ENCODE peak calls at places on chromosomes 7 and 10, in four cellular contexts. T is WTC11, N is K562, B is GM12878. Q is an unnamed sample.

GRCh38 chr10:14547826-14548225 is 217.1 kb upstream of the FRMD4A start:
- DNase-seq in T (peak), N (peak), B (no peak), Q (no peak)

GRCh38 chr10:116287906-116288501 is 15.0 kb upstream of the GFRA1 start:
- DNase-seq in T (peak), N (no peak), B (no peak), Q (peak)

GRCh38 chr10:83410570-83410969 is 728.7 kb upstream of the GHITM start:
- DNase-seq in T (no peak), N (no peak), B (no peak), Q (no peak)

GRCh38 chr10:6202684-6203330 is at the start of gene PFKFB3:
- DNase-seq in T (peak), N (peak), B (peak), Q (peak)

GRCh38 chr10:86936661-86937501 is 20.5 kb downstream of the MMRN2 start:
- DNase-seq in T (peak), N (no peak), B (no peak), Q (no peak)

GRCh38 chr7:136894789-136895188 is 26.3 kb downstream of the CHRM2 start:
- DNase-seq in T (no peak), N (no peak), B (no peak), Q (no peak)

GRCh38 chr7:151076863-151077704 is 3.5 kb downstream of the FASTK start:
- DNase-seq in T (peak), N (peak), B (no peak), Q (no peak)

GRCh38 chr10:122056431-122057094 is 67.6 kb downstream of the TACC2 start:
- DNase-seq in T (no peak), N (no peak), B (no peak), Q (peak)

GRCh38 chr7:73827568-73828106 is 3.2 kb upstream of the CLDN4 start:
- DNase-seq in T (peak), N (no peak), B (no peak), Q (no peak)

GRCh38 chr7:140685407-140686087 is 11.0 kb upstream of the NDUFB2 start:
- DNase-seq in T (no peak), N (no peak), B (no peak), Q (no peak)

GRCh38 chr7:1673581-1674102 is 3.6 kb downstream of the ELFN1 start:
- DNase-seq in T (no peak), N (no peak), B (no peak), Q (no peak)

GRCh38 chr7:142883571-142884284 is 1.8 kb downstream of the TRPV6 start:
- DNase-seq in T (no peak), N (no peak), B (no peak), Q (no peak)

GRCh38 chr10:96683065-96683464 is 37.2 kb downstream of the PIK3AP1 start:
- DNase-seq in T (no peak), N (no peak), B (no peak), Q (no peak)

GRCh38 chr7:91644251-91644650 is 236.3 kb downstream of the MTERF1 start:
- DNase-seq in T (no peak), N (no peak), B (no peak), Q (no peak)

GRCh38 chr10:50991496-50992355 is 82.6 kb upstream of the PRKG1 start:
- DNase-seq in T (peak), N (no peak), B (no peak), Q (no peak)

GRCh38 chr10:109275970-109276369 is 647.3 kb downstream of the XPNPEP1 start:
- DNase-seq in T (no peak), N (no peak), B (no peak), Q (no peak)

GRCh38 chr7:126524967-126525366 is 727.8 kb downstream of the GRM8 start:
- DNase-seq in T (no peak), N (no peak), B (no peak), Q (no peak)

GRCh38 chr10:76177945-76178344 is 746.5 kb downstream of the LRMDA start:
- DNase-seq in T (no peak), N (no peak), B (no peak), Q (no peak)

GRCh38 chr10:98539578-98539977 is 92.8 kb upstream of the HPS1 start:
- DNase-seq in T (no peak), N (no peak), B (no peak), Q (no peak)

GRCh38 chr10:63208981-63209380 is 75.9 kb downstream of the NRBF2 start:
- DNase-seq in T (no peak), N (no peak), B (no peak), Q (no peak)

GRCh38 chr10:31644931-31645633 is 283.5 kb downstream of the ARHGAP12 start:
- DNase-seq in T (no peak), N (no peak), B (no peak), Q (no peak)

GRCh38 chr7:99860281-99861127 is 16.3 kb downstream of the OR2AE1 start:
- DNase-seq in T (no peak), N (no peak), B (no peak), Q (peak)

GRCh38 chr10:21315321-21316220 is 209.9 kb downstream of the SKIDA1 start:
- DNase-seq in T (peak), N (no peak), B (no peak), Q (peak)

GRCh38 chr7:112238852-112239610 is 32.5 kb downstream of the ZNF277 start:
- DNase-seq in T (no peak), N (no peak), B (no peak), Q (peak)

GRCh38 chr7:105796365-105796764 is 80.0 kb downstream of the ATXN7L1 start:
- DNase-seq in T (no peak), N (no peak), B (no peak), Q (no peak)

GRCh38 chr10:62590305-62590704 is 214.2 kb upstream of the ADO start:
- DNase-seq in T (no peak), N (no peak), B (no peak), Q (no peak)

GRCh38 chr10:628386-629045 is 61.0 kb downstream of the DIP2C start:
- DNase-seq in T (no peak), N (no peak), B (no peak), Q (no peak)

GRCh38 chr7:107232568-107233090 is 63.8 kb downstream of the HBP1 start:
- DNase-seq in T (no peak), N (no peak), B (no peak), Q (no peak)

GRCh38 chr7:84393776-84394175 is 199.2 kb upstream of the SEMA3A start:
- DNase-seq in T (no peak), N (no peak), B (no peak), Q (no peak)

GRCh38 chr10:11180228-11180627 is 162.6 kb downstream of the CELF2 start:
- DNase-seq in T (no peak), N (peak), B (no peak), Q (no peak)

GRCh38 chr7:22173884-22174573 is 182.9 kb downstream of the RAPGEF5 start:
- DNase-seq in T (no peak), N (peak), B (peak), Q (no peak)

GRCh38 chr7:128844777-128845311 is 14.6 kb downstream of the FLNC start:
- DNase-seq in T (no peak), N (no peak), B (no peak), Q (no peak)

GRCh38 chr10:558891-559766 is 130.3 kb downstream of the DIP2C start:
- DNase-seq in T (no peak), N (no peak), B (no peak), Q (no peak)

GRCh38 chr10:86438091-86438749 is 71.6 kb upstream of the GRID1 start:
- DNase-seq in T (no peak), N (no peak), B (no peak), Q (peak)

GRCh38 chr10:112565434-112566053 is 118.5 kb downstream of the VTI1A start:
- DNase-seq in T (peak), N (peak), B (no peak), Q (peak)

GRCh38 chr7:142717453-142717852 is 31.8 kb upstream of the PRSS1 start:
- DNase-seq in T (no peak), N (no peak), B (no peak), Q (no peak)

GRCh38 chr7:8305625-8306388 is 43.8 kb upstream of the ICA1 start:
- DNase-seq in T (no peak), N (no peak), B (no peak), Q (peak)

GRCh38 chr7:64618785-64619456 is 47.0 kb upstream of the ZNF107 start:
- DNase-seq in T (no peak), N (peak), B (no peak), Q (peak)

GRCh38 chr10:3126741-3127342 is 45.7 kb downstream of the PITRM1 start:
- DNase-seq in T (no peak), N (no peak), B (no peak), Q (no peak)

GRCh38 chr7:116800594-116800993 is 61.8 kb upstream of the CAPZA2 start:
- DNase-seq in T (no peak), N (no peak), B (no peak), Q (no peak)

GRCh38 chr7:116799912-116800311 is 62.5 kb upstream of the CAPZA2 start:
- DNase-seq in T (no peak), N (no peak), B (no peak), Q (no peak)

GRCh38 chr7:116802144-116802747 is 60.1 kb upstream of the CAPZA2 start:
- DNase-seq in T (no peak), N (no peak), B (no peak), Q (no peak)

GRCh38 chr7:116802784-116803183 is 59.6 kb upstream of the CAPZA2 start:
- DNase-seq in T (no peak), N (peak), B (no peak), Q (peak)

DNA sequence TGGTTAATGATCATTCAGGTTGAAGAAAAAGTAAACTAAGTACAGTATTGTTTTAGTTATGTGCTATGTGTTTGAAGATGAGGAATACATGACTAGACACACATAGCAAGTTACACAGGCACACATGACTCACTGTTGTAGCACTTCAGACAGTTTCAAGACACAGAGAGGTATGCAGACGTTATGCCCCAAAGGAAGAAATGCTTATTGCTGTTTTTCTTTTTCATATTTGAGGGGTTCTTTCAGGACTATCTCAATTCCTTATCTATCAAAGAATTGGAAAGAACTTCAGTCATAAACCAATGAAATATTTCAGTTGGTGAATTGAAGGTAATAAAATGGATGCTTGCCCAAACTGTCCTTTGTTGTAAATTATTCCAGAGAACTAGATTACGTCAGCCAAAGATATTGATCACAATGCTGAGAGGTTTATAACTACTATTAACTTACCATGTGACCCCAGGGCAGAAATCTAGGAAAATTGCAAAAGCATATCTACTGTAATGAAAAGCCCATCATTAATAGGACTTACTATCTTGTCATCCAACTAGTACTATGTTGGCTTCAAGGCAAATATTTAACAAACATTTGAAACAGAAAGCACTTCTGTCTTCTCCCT is 61.2 kb upstream of the CAPZA2 start:
- DNase-seq in T (no peak), N (no peak), B (no peak), Q (peak)
- TF ChIP-seq CBFB in T (no peak), N (no peak), B (no peak), Q (no peak)

DNA sequence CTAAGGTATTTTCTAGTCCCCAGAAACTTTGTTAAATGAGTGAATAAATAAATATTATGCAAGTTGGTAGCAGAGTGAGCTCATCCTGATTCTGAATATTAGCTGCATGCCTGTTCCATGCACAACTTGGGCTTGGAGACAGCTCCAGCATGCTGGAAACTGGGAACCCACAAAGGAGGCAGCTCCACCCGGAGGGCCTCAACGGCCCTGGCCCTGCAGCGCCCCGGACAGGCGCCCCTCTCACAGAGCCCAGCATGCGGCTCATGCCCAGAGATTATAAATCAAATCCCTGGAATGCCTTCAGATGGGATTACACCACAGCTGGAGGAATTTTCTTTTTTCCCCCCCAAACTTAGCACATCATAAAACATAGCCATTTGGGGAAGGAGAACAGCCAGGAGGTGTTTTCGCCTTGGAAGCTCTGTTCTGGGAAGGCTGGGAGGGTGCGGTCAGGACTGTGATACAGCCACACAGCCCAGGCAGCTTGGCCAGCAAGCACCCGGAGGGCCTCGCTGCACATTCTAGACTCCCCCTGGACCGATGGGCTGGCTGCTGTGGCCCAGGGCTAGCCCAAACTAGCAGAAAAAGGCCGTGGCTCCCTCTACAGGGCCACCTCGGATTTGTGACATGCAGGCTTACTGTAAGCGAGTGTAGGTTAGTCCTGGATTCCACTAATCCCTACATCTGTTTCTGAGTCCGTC is 102.4 kb downstream of the PTPN20 start:
- DNase-seq in T (peak), N (no peak), B (no peak), Q (no peak)
- TF ChIP-seq CBFB in T (no peak), N (no peak), B (no peak), Q (no peak)

DNA sequence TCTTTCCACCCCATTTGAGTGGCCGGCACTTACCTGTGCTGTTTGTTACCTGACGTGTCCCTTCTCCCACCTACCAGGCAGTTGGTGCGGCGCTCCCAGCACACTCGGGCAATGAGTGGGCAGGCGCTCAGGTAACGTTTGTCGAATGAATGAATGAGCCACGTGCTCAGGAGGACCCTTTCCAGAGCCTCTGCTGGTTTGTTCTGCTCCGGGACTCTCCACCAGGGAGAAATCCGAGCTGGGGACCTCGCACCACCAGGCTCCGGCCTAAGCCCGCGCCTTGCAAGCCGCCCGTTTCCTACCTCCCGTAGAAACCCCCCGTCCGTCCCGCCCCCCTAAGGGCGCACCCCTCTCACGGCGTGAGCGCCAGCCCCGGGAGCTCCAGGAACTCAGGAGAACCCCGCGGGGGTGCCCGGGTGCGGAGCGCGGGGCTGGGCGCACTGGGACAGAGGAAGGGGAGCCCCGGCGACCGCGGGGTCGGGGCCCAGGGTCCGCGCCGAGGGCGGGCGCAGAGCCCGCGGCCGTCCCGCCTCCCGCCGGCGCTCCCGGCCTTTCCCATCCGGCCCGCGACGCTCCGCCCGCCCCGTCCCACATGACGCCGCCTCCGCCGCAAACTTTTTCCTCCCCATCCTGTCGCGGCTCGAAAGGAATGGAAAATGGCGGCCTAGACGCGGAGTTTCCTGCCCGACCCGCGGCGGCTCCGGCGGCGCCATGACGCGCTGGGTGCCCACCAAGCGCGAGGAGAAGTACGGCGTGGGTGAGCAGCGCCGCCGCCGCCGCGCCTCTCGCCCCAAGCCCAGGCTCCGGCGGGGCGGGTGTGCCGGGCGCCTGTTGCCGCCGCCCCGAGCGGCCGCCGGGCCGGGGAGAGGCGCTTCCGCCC is at the start of gene DOCK1:
- DNase-seq in T (peak), N (no peak), B (no peak), Q (peak)
- TF ChIP-seq CBFB in T (no peak), N (no peak), B (no peak), Q (no peak)

GRCh38 chr10:35300063-35300699 is 36.1 kb upstream of the CCNY start:
- DNase-seq in T (no peak), N (peak), B (peak), Q (no peak)
- TF ChIP-seq CBFB in T (no peak), N (no peak), B (no peak), Q (no peak)

GRCh38 chr7:4166340-4166739 is 515.8 kb upstream of the FOXK1 start:
- DNase-seq in T (no peak), N (no peak), B (no peak), Q (no peak)
- TF ChIP-seq CBFB in T (no peak), N (no peak), B (no peak), Q (no peak)

DNA sequence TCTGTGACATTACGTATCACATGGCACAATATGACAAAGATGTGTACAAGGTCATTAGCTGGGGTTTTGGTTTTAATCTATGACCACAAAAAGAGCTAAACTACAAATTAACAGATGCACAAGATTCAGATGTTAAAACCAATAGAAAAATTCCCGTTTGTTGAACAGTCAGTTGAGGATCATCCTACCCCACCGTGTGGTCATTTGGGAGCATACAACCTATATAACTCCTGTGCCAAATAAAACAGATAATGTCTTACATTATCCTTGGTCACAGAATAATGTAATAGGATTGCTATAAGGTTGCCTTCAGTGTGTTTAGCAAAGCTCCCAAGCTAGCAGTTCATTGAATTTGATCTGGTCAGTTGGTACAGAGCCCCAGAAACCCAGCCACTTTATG is 28.2 kb downstream of the ASNS start:
- DNase-seq in T (no peak), N (peak), B (no peak), Q (peak)
- TF ChIP-seq CBFB in T (no peak), N (no peak), B (no peak), Q (no peak)

Q was measured in HepG2.